ENCODE peak calls at places on chromosomes 6 and 20, in five cellular contexts. N, A, F, R and U are unnamed samples.

GRCh38 chr6:13711384-13711725 is 280 bp downstream of the RANBP9 start:
- DNase-seq in N (no peak), A (peak), F (no peak), R (no peak), U (no peak)

GRCh38 chr20:4944518-4944917 is 56.8 kb downstream of the SLC23A2 start:
- DNase-seq in N (no peak), A (no peak), F (peak), R (no peak), U (no peak)

GRCh38 chr20:24735263-24735662 is 213.8 kb upstream of the CST7 start:
- DNase-seq in N (no peak), A (no peak), F (no peak), R (no peak), U (no peak)

GRCh38 chr6:129609635-129610034 is 100.3 kb downstream of the ARHGAP18 start:
- DNase-seq in N (no peak), A (no peak), F (no peak), R (no peak), U (no peak)

GRCh38 chr20:51500311-51500710 is 42.2 kb downstream of the NFATC2 start:
- DNase-seq in N (no peak), A (peak), F (no peak), R (no peak), U (peak)

GRCh38 chr20:63177134-63177784 is 38.7 kb downstream of the YTHDF1 start:
- DNase-seq in N (no peak), A (no peak), F (no peak), R (no peak), U (no peak)

GRCh38 chr6:56370127-56370540 is 122.8 kb upstream of the COL21A1 start:
- DNase-seq in N (no peak), A (no peak), F (no peak), R (no peak), U (no peak)

GRCh38 chr20:34066476-34067090 is 45.5 kb downstream of the EIF2S2 start:
- DNase-seq in N (no peak), A (no peak), F (peak), R (peak), U (no peak)

GRCh38 chr6:35728663-35729348 is 8.0 kb upstream of the ARMC12 start:
- DNase-seq in N (no peak), A (peak), F (no peak), R (no peak), U (peak)

GRCh38 chr6:69719602-69720193 is 77.1 kb downstream of the LMBRD1 start:
- DNase-seq in N (no peak), A (peak), F (peak), R (no peak), U (no peak)

GRCh38 chr6:157143885-157144795 is 179.2 kb downstream of the TMEM242 start:
- DNase-seq in N (no peak), A (no peak), F (peak), R (no peak), U (no peak)

GRCh38 chr6:160253242-160253641 is 5.4 kb downstream of the SLC22A2 start:
- DNase-seq in N (no peak), A (no peak), F (no peak), R (no peak), U (no peak)

GRCh38 chr6:116145786-116146675 is 20.1 kb upstream of the COL10A1 start:
- DNase-seq in N (no peak), A (no peak), F (no peak), R (no peak), U (no peak)

GRCh38 chr20:58942549-58942948 is 38.5 kb upstream of the NELFCD start:
- DNase-seq in N (no peak), A (no peak), F (peak), R (no peak), U (no peak)

GRCh38 chr20:20780127-20780822 is 67.8 kb upstream of the RALGAPA2 start:
- DNase-seq in N (peak), A (no peak), F (no peak), R (no peak), U (no peak)

GRCh38 chr6:113421997-113422396 is 435.1 kb upstream of the MARCKS start:
- DNase-seq in N (no peak), A (no peak), F (no peak), R (no peak), U (no peak)

GRCh38 chr6:158837684-158838625 is 18.8 kb upstream of the EZR start:
- DNase-seq in N (no peak), A (no peak), F (peak), R (no peak), U (no peak)

GRCh38 chr6:68653074-68653705 is 18.1 kb downstream of the ADGRB3 start:
- DNase-seq in N (no peak), A (no peak), F (no peak), R (no peak), U (no peak)

GRCh38 chr6:119960065-119960464 is 610.5 kb upstream of the MAN1A1 start:
- DNase-seq in N (no peak), A (no peak), F (no peak), R (no peak), U (no peak)

GRCh38 chr6:73389854-73390253 is 4.8 kb upstream of the DDX43 start:
- DNase-seq in N (no peak), A (no peak), F (no peak), R (no peak), U (no peak)

GRCh38 chr20:44528309-44528708 is 6.4 kb upstream of the SERINC3 start:
- DNase-seq in N (no peak), A (no peak), F (no peak), R (no peak), U (no peak)

GRCh38 chr20:62910777-62911497 is 15.4 kb downstream of the DIDO1 start:
- DNase-seq in N (no peak), A (no peak), F (no peak), R (no peak), U (no peak)

GRCh38 chr6:146183831-146184230 is 155.0 kb downstream of the GRM1 start:
- DNase-seq in N (no peak), A (no peak), F (no peak), R (no peak), U (no peak)

GRCh38 chr6:164832410-164832809 is 477.0 kb downstream of the C6orf118 start:
- DNase-seq in N (no peak), A (no peak), F (no peak), R (no peak), U (no peak)

GRCh38 chr6:7048859-7049258 is 58.9 kb upstream of the RREB1 start:
- DNase-seq in N (no peak), A (no peak), F (no peak), R (no peak), U (no peak)

GRCh38 chr6:90859056-90859455 is 272.2 kb upstream of the MAP3K7 start:
- DNase-seq in N (no peak), A (no peak), F (no peak), R (no peak), U (no peak)

GRCh38 chr6:90859612-90860011 is 272.7 kb upstream of the MAP3K7 start:
- DNase-seq in N (no peak), A (peak), F (no peak), R (no peak), U (no peak)

GRCh38 chr6:90865513-90865912 is 278.6 kb upstream of the MAP3K7 start:
- DNase-seq in N (no peak), A (no peak), F (no peak), R (no peak), U (no peak)

GRCh38 chr6:90860822-90861601 is 274.1 kb upstream of the MAP3K7 start:
- DNase-seq in N (no peak), A (peak), F (peak), R (no peak), U (no peak)
- TF ChIP-seq CTCF in N (no peak), A (peak), F (peak), R (no peak), U (no peak)

DNA sequence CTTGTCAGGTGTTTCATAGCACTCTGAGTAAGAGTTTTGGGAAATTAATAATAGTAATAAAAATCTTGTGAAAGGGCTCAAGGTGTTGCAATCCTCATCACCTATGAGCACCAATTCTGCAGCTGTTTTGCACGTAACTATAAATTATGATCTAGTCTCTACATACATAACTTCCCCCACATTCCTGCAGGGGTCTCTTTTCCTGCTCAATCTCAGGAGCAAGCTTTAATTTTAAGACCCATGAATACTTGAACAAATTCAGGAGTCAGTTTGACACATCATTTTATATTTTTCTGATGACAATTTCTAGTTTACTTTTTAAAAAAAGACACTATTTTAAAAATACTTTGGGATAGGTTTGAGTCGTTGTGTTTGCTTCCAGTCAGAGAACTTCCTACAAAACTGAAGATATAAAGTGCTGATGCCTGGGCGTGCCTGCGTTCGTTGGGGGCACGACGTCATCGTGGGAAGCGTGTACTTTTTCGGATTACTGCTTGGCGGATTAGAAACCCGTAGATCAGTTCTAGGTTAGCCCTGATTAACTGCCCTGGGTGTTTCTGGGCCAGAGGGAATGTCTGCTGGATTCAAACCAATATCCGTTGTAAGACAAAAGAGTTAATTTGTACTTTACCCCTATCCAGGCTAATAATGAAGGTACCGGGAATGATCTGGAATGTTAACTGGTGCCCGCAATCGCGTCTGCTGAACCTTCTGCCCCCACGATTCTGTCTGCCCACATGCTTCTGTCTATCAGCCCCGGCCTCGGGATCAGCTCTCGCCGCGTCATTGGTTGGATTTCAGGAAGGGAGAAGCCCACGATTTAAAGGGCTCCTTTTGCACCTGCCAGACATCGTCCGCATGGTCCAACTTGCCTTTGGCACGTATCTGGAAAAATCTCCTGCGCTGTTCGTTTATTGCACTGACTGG is 940 bp upstream of the E2F3 start:
- DNase-seq in N (peak), A (peak), F (no peak), R (no peak), U (no peak)
- TF ChIP-seq CTCF in N (no peak), A (peak), F (peak), R (peak), U (no peak)

DNA sequence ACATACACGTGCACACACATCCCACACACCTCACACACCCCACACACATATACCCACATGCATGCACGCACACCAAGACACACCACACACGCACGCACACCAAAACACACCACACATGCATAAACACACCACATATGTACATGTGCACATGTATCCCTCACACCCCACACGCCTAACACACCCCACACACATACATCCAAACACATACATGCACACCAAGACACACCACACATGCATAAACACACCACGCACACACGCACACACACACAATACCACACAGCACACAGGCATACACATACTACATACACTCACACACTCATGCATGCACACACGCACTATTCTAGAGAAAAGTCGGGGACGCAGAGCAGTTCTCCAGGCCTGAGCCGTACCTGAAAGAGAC is 671.5 kb downstream of the PRKN start:
- DNase-seq in N (no peak), A (no peak), F (no peak), R (no peak), U (no peak)
- TF ChIP-seq CTCF in N (no peak), A (no peak), F (no peak), R (no peak), U (no peak)

DNA sequence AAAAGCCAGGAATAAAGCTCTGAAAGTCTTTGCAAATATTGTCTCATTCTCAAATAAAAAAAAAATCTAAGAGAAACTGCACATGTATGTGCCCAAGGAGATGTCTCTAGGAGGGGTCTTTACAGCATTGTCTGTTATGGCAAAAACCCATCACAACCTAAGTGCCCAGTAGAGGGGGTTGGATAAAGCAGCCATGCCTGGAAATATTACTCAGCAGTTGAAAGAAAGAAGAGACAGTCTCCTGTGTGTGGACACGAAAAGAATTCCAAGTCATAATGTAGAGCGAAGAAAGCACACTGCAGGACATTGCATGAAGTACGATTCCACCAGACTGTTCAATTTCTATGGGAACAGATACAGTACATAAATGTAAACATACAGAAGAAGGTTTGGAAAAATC is 7.3 kb upstream of the TGM2 start:
- DNase-seq in N (no peak), A (no peak), F (peak), R (no peak), U (no peak)
- TF ChIP-seq CTCF in N (no peak), A (peak), F (peak), R (peak), U (no peak)

DNA sequence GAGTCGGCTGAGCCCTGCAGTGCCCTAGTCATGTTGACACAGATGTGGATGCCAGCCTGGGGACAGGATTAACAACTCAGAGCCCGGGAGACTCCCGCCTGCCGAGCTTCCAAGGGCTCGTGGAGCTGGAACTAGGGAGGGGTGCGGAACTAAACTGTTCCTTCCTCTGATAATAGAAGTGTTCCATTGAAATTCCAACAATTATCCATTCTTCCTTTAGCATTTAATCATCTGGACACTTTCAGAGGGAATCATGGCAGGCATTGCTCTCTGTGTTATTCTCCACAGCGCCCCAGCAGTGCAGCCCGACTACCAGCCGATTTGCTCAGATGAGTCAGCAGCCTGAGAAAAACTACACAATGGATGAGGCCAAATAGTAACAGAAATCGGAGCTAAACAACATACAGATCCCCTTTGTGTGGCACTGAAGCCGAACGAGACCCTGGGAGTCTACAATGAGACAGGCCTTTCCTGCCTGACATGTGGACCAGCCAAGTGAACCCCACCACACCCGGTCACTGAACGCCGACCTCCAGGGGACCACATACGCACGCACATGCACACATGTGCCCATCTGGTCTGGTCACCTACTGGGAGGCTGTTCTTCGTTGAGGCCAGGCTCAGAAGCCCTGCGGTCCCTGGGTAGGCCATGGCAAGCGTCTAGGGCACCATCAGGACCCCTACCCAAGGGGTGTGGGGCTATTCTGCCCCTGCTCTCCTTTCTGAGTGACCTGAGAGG is 238.4 kb upstream of the AFDN start:
- DNase-seq in N (no peak), A (no peak), F (no peak), R (no peak), U (no peak)
- TF ChIP-seq CTCF in N (no peak), A (no peak), F (no peak), R (no peak), U (no peak)

GRCh38 chr20:46723039-46723438 is 13.6 kb downstream of the SLC2A10 start:
- DNase-seq in N (no peak), A (no peak), F (no peak), R (no peak), U (no peak)
- TF ChIP-seq CTCF in N (no peak), A (no peak), F (no peak), R (no peak), U (no peak)

GRCh38 chr20:35699127-35699913 is at the start of the genes NFS1 and ROMO1:
- DNase-seq in N (peak), A (peak), F (peak), R (peak), U (peak)
- TF ChIP-seq CTCF in N (no peak), A (peak), F (peak), R (peak), U (peak)